ENCODE peak calls at places on chromosomes 13 and 19, in nine cellular contexts. D is A172; C is activated CD4-positive, alpha-beta T cell treated with anti-CD3 and anti-CD28 coated beads, Interleukin-2, amount 10 ng/mL, durations not matched to agents 7 days and 5 days; V is nephron progenitor cell; K is HEK293T; F is astrocyte; A is epithelial cell of prostate; Q is GM13977; T is Calu3. Y is an unnamed sample.

GRCh38 chr13:113410472-113411201 is 42.7 kb downstream of the ADPRHL1 start:
- DNase-seq in D (peak; percentile 94), C (no peak), V (no peak), K (no peak), F (peak; percentile 83), A (peak; percentile 18), Q (no peak), T (peak; percentile 12), Y (peak; percentile 94)

GRCh38 chr19:12695997-12696365 is 450 bp downstream of the FBXW9 start:
- DNase-seq in D (no peak), C (peak; percentile 26), V (no peak), K (no peak), F (no peak), A (no peak), Q (no peak), T (no peak), Y (no peak)

GRCh38 chr13:98172570-98173405 is 4.3 kb downstream of the RNF113B start:
- DNase-seq in D (peak; percentile 19), C (no peak), V (no peak), K (no peak), F (peak; percentile 62), A (no peak), Q (no peak), T (no peak), Y (no peak)

GRCh38 chr19:919157-920050 is 2.3 kb downstream of the KISS1R start:
- DNase-seq in D (no peak), C (no peak), V (no peak), K (no peak), F (no peak), A (no peak), Q (peak; percentile 59), T (peak; percentile 39), Y (no peak)

GRCh38 chr19:3098141-3098514 is 4.0 kb downstream of the GNA11 start:
- DNase-seq in D (no peak), C (no peak), V (no peak), K (no peak), F (no peak), A (no peak), Q (no peak), T (no peak), Y (no peak)

GRCh38 chr19:41223431-41224234 is 4.6 kb downstream of the AXL start:
- DNase-seq in D (peak; percentile 98), C (no peak), V (peak; percentile 51), K (no peak), F (peak; percentile 93), A (no peak), Q (no peak), T (peak; percentile 80), Y (peak; percentile 62)

GRCh38 chr19:31166206-31166605 is 183.0 kb downstream of the TSHZ3 start:
- DNase-seq in D (no peak), C (no peak), V (no peak), K (no peak), F (no peak), A (no peak), Q (no peak), T (no peak), Y (peak; percentile 35)

GRCh38 chr19:39402417-39403297 is 4.0 kb upstream of the ZFP36 start:
- DNase-seq in D (peak; percentile 82), C (peak; percentile 91), V (peak; percentile 80), K (no peak), F (peak; percentile 74), A (no peak), Q (peak; percentile 76), T (peak; percentile 88), Y (peak; percentile 91)

GRCh38 chr19:35774274-35775045 is 904 bp upstream of the ARHGAP33 start:
- DNase-seq in D (no peak), C (no peak), V (no peak), K (no peak), F (no peak), A (no peak), Q (no peak), T (no peak), Y (peak; percentile 30)

GRCh38 chr19:1122972-1123363 is 19.2 kb downstream of the GPX4 start:
- DNase-seq in D (peak; percentile 75), C (peak; percentile 32), V (peak; percentile 95), K (peak; percentile 98), F (peak; percentile 44), A (no peak), Q (peak; percentile 93), T (peak; percentile 88), Y (peak; percentile 67)

GRCh38 chr13:101520672-101521071 is 68.2 kb downstream of the ITGBL1 start:
- DNase-seq in D (peak; percentile 94), C (peak; percentile 37), V (no peak), K (no peak), F (peak; percentile 75), A (no peak), Q (no peak), T (no peak), Y (no peak)

GRCh38 chr13:90683711-90684131 is 663.8 kb upstream of the MIR17HG start:
- DNase-seq in D (no peak), C (no peak), V (no peak), K (no peak), F (peak; percentile 18), A (no peak), Q (no peak), T (no peak), Y (no peak)

GRCh38 chr19:32718286-32718685 is 1.3 kb upstream of the TDRD12 start:
- DNase-seq in D (no peak), C (no peak), V (no peak), K (no peak), F (no peak), A (peak; percentile 40), Q (no peak), T (no peak), Y (no peak)

GRCh38 chr13:46490129-46490528 is 62.8 kb upstream of the LRCH1 start:
- DNase-seq in D (no peak), C (no peak), V (no peak), K (no peak), F (no peak), A (no peak), Q (no peak), T (no peak), Y (no peak)

GRCh38 chr13:76723551-76724232 is 162.5 kb downstream of the KCTD12 start:
- DNase-seq in D (peak; percentile 52), C (peak; percentile 17), V (no peak), K (no peak), F (peak; percentile 87), A (no peak), Q (no peak), T (no peak), Y (peak; percentile 10)

GRCh38 chr13:51805313-51805712 is 1.4 kb upstream of the DHRS12 start:
- DNase-seq in D (no peak), C (no peak), V (no peak), K (no peak), F (no peak), A (no peak), Q (no peak), T (no peak), Y (no peak)

GRCh38 chr19:48999481-49000325 is 6.0 kb downstream of the RUVBL2 start:
- DNase-seq in D (peak; percentile 40), C (peak; percentile 77), V (peak; percentile 80), K (peak; percentile 72), F (peak; percentile 43), A (peak; percentile 10), Q (peak; percentile 67), T (peak; percentile 56), Y (peak; percentile 48)

GRCh38 chr19:35204799-35205732 is 23.5 kb downstream of the FAM187B start:
- DNase-seq in D (no peak), C (peak; percentile 27), V (no peak), K (no peak), F (no peak), A (no peak), Q (peak; percentile 63), T (no peak), Y (no peak)

GRCh38 chr19:3142292-3142670 is 6.4 kb downstream of the GNA15 start:
- DNase-seq in D (peak; percentile 93), C (no peak), V (no peak), K (no peak), F (peak; percentile 67), A (no peak), Q (no peak), T (no peak), Y (no peak)

GRCh38 chr13:44449999-44450821 is 76.6 kb downstream of the SERP2 start:
- DNase-seq in D (no peak), C (no peak), V (no peak), K (no peak), F (no peak), A (peak; percentile 37), Q (no peak), T (peak; percentile 40), Y (no peak)

GRCh38 chr19:13022859-13023636 is 27.8 kb downstream of the NFIX start:
- DNase-seq in D (peak; percentile 93), C (no peak), V (no peak), K (peak; percentile 52), F (peak; percentile 98), A (peak; percentile 87), Q (peak; percentile 80), T (no peak), Y (peak; percentile 97)

GRCh38 chr19:7562646-7563393 is 27.3 kb downstream of the PNPLA6 start:
- DNase-seq in D (no peak), C (no peak), V (peak; percentile 68), K (peak; percentile 26), F (no peak), A (no peak), Q (peak; percentile 20), T (no peak), Y (peak; percentile 41)